ENCODE peak calls at places on chromosomes 16 and 17, in ten cellular contexts. Z is NCI-H1436; F is NAMALWA; X is T-helper 2 cell treated with Interferon-gamma antibody and Interleukin-4, amounts not matched to agents 5 μg/mL and 100 μg/mL, for 36 hours; C is EL; U is psoas muscle; P is NCI-H460; I is AML-193; V is CD8-positive, alpha-beta memory T cell; O is H9. Y is an unnamed sample.

GRCh38 chr16:88773812-88774291 is 11.2 kb downstream of the PIEZO1 start:
- DNase-seq in F (no peak), C (peak), P (no peak), U (peak), Z (no peak), O (no peak), X (no peak), I (no peak), V (no peak), Y (peak)

GRCh38 chr16:84032458-84033178 is 10.0 kb downstream of the SLC38A8 start:
- DNase-seq in P (no peak), Z (no peak), I (no peak), F (no peak), U (no peak), C (no peak), V (no peak), O (no peak), X (no peak), Y (no peak)

GRCh38 chr17:28999216-28999615 is 6.6 kb downstream of the SEZ6 start:
- DNase-seq in C (no peak), F (no peak), I (no peak), X (no peak), Z (no peak), P (no peak), O (no peak), V (no peak), U (no peak), Y (no peak)

GRCh38 chr17:13721705-13722104 is 120.0 kb upstream of the HS3ST3A1 start:
- DNase-seq in I (no peak), Z (no peak), V (no peak), U (no peak), X (no peak), C (no peak), O (no peak), F (no peak), P (no peak), Y (no peak)

GRCh38 chr16:15770107-15770506 is 86.7 kb downstream of the MYH11 start:
- DNase-seq in F (no peak), U (peak), Z (no peak), I (no peak), V (no peak), P (no peak), C (no peak), O (no peak), X (no peak), Y (no peak)

GRCh38 chr17:36127882-36128369 is 24.3 kb downstream of the CCL4 start:
- DNase-seq in F (no peak), Z (no peak), O (no peak), C (no peak), I (no peak), U (no peak), P (no peak), X (no peak), V (no peak), Y (no peak)

GRCh38 chr16:19898166-19898565 is 13.5 kb upstream of the GPRC5B start:
- DNase-seq in Z (no peak), O (no peak), P (no peak), F (no peak), U (no peak), V (peak), C (no peak), I (no peak), X (no peak), Y (no peak)

GRCh38 chr17:73175962-73176565 is 11.3 kb downstream of the SSTR2 start:
- DNase-seq in P (no peak), V (no peak), Z (no peak), F (no peak), O (no peak), X (no peak), I (no peak), C (no peak), U (no peak), Y (no peak)

GRCh38 chr17:8602679-8603078 is 27.8 kb downstream of the MYH10 start:
- DNase-seq in F (no peak), V (no peak), U (no peak), P (no peak), C (no peak), O (no peak), X (no peak), I (no peak), Z (no peak), Y (no peak)

GRCh38 chr16:48409839-48410610 is 24.8 kb upstream of the SIAH1 start:
- DNase-seq in F (no peak), X (no peak), O (no peak), U (no peak), Z (no peak), C (peak), V (no peak), P (no peak), I (no peak), Y (peak)

GRCh38 chr17:57553525-57553924 is 191.6 kb downstream of the CCDC182 start:
- DNase-seq in C (no peak), Z (no peak), U (no peak), P (no peak), O (no peak), V (no peak), F (no peak), X (no peak), I (no peak), Y (no peak)

GRCh38 chr17:43018008-43018853 is 4.0 kb downstream of the VAT1 start:
- DNase-seq in Z (peak), I (peak), U (no peak), C (no peak), X (no peak), P (no peak), O (peak), F (peak), V (peak), Y (no peak)

Y was measured in fibroblast of the conjunctiva.